ENCODE peak calls at places on chromosomes 13 and 19, in five cellular contexts. Z, Q, A, D and C are unnamed samples.

GRCh38 chr19:31478241-31478640 is 129.0 kb upstream of the TSHZ3 start:
- DNase-seq in Z (no peak), Q (no peak), A (no peak), D (no peak), C (no peak)

GRCh38 chr19:35000647-35001501 is 751 bp downstream of the GRAMD1A start:
- DNase-seq in Z (no peak), Q (no peak), A (peak; percentile 59), D (no peak), C (no peak)

GRCh38 chr13:98320561-98321105 is 143.6 kb upstream of the RNF113B start:
- DNase-seq in Z (no peak), Q (no peak), A (no peak), D (no peak), C (no peak)

GRCh38 chr19:28960986-28961705 is 251.8 kb downstream of the UQCRFS1 start:
- DNase-seq in Z (no peak), Q (no peak), A (no peak), D (no peak), C (no peak)

GRCh38 chr13:26348966-26349365 is 95.0 kb downstream of the CDK8 start:
- DNase-seq in Z (no peak), Q (no peak), A (peak; percentile 4), D (no peak), C (no peak)

GRCh38 chr19:5340637-5341447 is at the start of gene PTPRS:
- DNase-seq in Z (no peak), Q (peak; percentile 57), A (peak; percentile 60), D (peak; percentile 86), C (no peak)

GRCh38 chr13:79307866-79308298 is 98.2 kb downstream of the RBM26 start:
- DNase-seq in Z (no peak), Q (no peak), A (no peak), D (no peak), C (peak; percentile 2)

GRCh38 chr19:12769689-12770088 is 5.7 kb downstream of the HOOK2 start:
- DNase-seq in Z (no peak), Q (no peak), A (peak; percentile 59), D (no peak), C (no peak)

GRCh38 chr13:113533441-113533840 is 42.9 kb upstream of the DCUN1D2 start:
- DNase-seq in Z (no peak), Q (no peak), A (no peak), D (no peak), C (no peak)

GRCh38 chr13:110431851-110432294 is 124.8 kb downstream of the COL4A2 start:
- DNase-seq in Z (peak; percentile 76), Q (no peak), A (no peak), D (no peak), C (no peak)

GRCh38 chr19:34508540-34508939 is 27.0 kb downstream of the WTIP start:
- DNase-seq in Z (no peak), Q (no peak), A (no peak), D (no peak), C (no peak)

GRCh38 chr19:18846862-18847515 is 15.2 kb downstream of the UPF1 start:
- DNase-seq in Z (peak; percentile 87), Q (peak; percentile 78), A (peak; percentile 87), D (peak; percentile 91), C (peak; percentile 61)

GRCh38 chr13:41501281-41501680 is 43.9 kb downstream of the RGCC start:
- DNase-seq in Z (no peak), Q (no peak), A (no peak), D (no peak), C (no peak)

GRCh38 chr19:45231891-45232290 is 13.3 kb downstream of the EXOC3L2 start:
- DNase-seq in Z (no peak), Q (no peak), A (no peak), D (no peak), C (no peak)

DNA sequence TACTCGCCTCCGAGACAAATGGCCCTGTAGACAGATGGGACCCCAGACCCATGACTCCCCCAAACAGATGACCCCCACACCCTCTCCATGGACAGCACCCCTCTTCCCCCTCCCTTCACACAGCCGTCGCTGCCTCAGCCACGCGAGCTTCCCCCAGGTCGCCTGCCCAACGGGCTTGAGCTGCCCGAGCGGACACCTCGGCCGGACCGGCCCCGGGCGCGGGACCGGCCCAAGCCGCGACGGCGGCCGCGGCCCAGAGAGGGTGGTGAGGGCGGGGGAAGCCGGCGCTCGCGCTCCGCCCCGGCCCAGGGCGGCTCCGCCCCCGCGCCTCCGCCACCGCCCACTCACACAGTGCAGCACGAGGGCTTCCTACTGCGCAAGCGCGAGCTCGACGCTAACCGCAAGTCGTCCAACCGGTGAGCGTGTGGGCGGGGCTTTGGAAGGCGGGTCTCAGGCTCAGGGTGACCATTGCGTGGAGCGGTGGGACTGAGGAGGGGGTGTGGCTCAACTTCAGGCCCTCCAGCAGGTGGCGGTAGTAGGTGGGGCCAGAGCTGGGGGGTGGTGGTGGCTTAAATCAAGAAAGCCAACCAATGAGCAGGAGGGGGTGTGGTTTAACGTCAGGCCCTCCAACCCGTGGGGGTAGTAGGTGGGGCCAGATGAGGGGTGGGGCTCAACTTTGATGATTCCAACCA is 6.2 kb upstream of the SHKBP1 start:
- DNase-seq in Z (peak; percentile 99), Q (peak; percentile 100), A (peak; percentile 99), D (peak; percentile 100), C (peak; percentile 96)
- H3K4me3 ChIP-seq in Z (peak overlapping the region; percentile 74), Q (peak overlapping the region; percentile 37), A (no peak overlapping the region), D (peak overlapping the region; percentile 58), C (peak overlapping the region; percentile 40)

GRCh38 chr19:14022469-14022868 is 5.5 kb upstream of the RLN3 start:
- DNase-seq in Z (no peak), Q (no peak), A (no peak), D (no peak), C (no peak)

GRCh38 chr19:14021474-14021873 is 6.5 kb upstream of the RLN3 start:
- DNase-seq in Z (no peak), Q (no peak), A (no peak), D (no peak), C (no peak)

GRCh38 chr19:14019100-14019499 is 8.8 kb upstream of the RLN3 start:
- DNase-seq in Z (no peak), Q (no peak), A (no peak), D (no peak), C (no peak)

GRCh38 chr19:14027856-14028450 is at the start of gene RLN3:
- DNase-seq in Z (no peak), Q (no peak), A (no peak), D (no peak), C (no peak)

DNA sequence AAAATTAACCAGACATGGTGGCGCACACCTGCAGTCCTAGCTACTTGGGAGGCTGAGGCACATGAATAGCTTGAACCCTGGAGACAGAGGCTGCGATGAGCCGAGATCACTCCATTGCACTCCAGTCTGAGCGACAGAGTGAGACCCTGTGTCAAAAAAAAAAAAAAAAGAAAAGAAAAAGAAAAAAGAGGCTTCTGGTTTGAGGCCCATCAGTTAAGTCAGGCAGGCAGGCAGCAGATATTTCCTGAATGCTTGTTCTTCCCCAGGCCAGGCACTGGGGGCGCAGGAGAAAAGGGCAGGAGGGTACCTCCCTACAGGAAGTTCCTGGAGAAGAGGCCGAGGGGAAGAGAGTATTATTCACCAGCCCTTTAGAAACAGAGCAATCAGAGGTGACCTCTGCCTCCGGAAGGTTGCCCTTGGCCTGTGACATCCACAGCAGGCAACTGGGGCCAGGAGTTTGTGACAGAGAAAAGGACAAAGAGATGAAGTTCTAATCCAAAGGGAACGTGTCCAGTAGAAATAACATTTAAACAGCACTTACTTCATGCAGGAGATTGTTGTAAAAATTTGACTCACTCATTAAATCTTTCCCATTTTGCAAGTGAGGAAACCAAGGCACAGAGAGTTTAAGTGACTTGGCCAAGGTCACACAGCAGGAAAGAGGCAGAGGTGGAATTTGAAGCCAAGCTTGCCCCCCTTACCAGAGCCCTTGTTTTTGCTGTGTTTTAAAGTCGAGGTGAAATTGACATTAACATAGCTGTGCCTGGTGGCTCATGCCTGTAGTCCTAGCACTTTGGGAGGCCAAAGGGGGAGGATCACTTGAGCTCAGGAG is 4.3 kb upstream of the RLN3 start:
- DNase-seq in Z (no peak), Q (peak; percentile 30), A (peak; percentile 61), D (no peak), C (no peak)
- TF ChIP-seq CTCF in Z (no peak), Q (no peak), A (no peak), D (no peak), C (peak; percentile 39)

GRCh38 chr13:55652657-55653056 is 1488.1 kb upstream of the PRR20A start:
- DNase-seq in Z (no peak), Q (no peak), A (no peak), D (no peak), C (no peak)
- H3K4me3 ChIP-seq in Z (no peak overlapping the region), Q (no peak overlapping the region), A (no peak overlapping the region), D (no peak overlapping the region), C (no peak overlapping the region)

GRCh38 chr19:10521461-10522216 is 4.4 kb upstream of the S1PR5 start:
- DNase-seq in Z (no peak), Q (no peak), A (no peak), D (no peak), C (no peak)

GRCh38 chr19:10519421-10519820 is 2.2 kb upstream of the S1PR5 start:
- DNase-seq in Z (no peak), Q (no peak), A (no peak), D (no peak), C (no peak)

GRCh38 chr19:10523135-10523636 is 5.9 kb upstream of the S1PR5 start:
- DNase-seq in Z (no peak), Q (no peak), A (no peak), D (no peak), C (no peak)

GRCh38 chr19:10518444-10519361 is 1.5 kb upstream of the S1PR5 start:
- DNase-seq in Z (no peak), Q (no peak), A (no peak), D (no peak), C (no peak)

DNA sequence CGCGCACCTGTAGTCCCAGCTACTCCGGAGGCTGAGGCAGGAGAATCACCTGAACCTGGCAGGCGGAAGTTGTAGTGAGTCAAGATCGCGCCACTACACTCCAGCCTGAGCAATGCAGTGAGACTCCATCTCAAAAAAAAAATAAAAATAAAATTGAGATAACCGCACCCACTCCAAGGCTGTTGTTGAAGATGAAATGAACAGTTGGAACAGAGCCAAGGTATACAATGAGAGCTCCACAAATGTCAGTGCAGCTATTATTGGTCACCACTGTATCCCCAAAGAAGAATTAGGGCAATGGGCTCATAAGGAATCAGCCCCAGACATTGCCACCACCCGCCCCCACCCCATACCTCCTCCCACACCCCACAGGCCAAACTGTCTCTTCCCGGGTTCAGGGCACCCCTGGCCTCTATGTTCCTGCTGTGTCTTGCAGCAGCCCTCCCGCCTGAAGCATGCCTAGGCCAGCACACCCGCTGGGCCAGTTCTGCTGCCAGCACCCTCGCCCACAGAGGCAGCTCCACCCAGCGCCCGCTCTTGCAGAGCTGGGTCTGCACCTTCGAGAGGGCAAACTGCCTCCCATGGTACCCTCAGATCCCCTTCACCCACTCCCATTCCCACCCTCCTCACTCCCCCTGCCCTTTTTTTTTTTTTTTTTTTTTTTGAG is 3.5 kb upstream of the S1PR5 start:
- DNase-seq in Z (no peak), Q (no peak), A (no peak), D (no peak), C (no peak)
- TF ChIP-seq CTCF in Z (no peak), Q (no peak), A (no peak), D (no peak), C (no peak)